ENCODE peak calls at places on chromosomes 4 and X, in eight cellular contexts. One of them, this sample, is unnamed.

GRCh38 chr4:87011340-87012034 is 76.7 kb downstream of the AFF1 start:
- DNase-seq in foreskin fibroblast: peak
- DNase-seq in astrocyte of the spinal cord: peak
- DNase-seq in fibroblast of lung: peak
- DNase-seq in AG09319: no peak
- DNase-seq in MM.1S: no peak
- DNase-seq in fibroblast of pulmonary artery: peak
- DNase-seq in brain microvascular endothelial cell: peak
- DNase-seq in this sample: peak

GRCh38 chr4:88457307-88458090 is 580 bp downstream of the HERC5 start:
- DNase-seq in foreskin fibroblast: peak
- DNase-seq in astrocyte of the spinal cord: peak
- DNase-seq in fibroblast of lung: no peak
- DNase-seq in AG09319: no peak
- DNase-seq in MM.1S: peak
- DNase-seq in fibroblast of pulmonary artery: peak
- DNase-seq in brain microvascular endothelial cell: no peak
- DNase-seq in this sample: peak

GRCh38 chr4:159051245-159052071 is 51.4 kb upstream of the RAPGEF2 start:
- DNase-seq in foreskin fibroblast: peak
- DNase-seq in astrocyte of the spinal cord: no peak
- DNase-seq in fibroblast of lung: no peak
- DNase-seq in AG09319: no peak
- DNase-seq in MM.1S: peak
- DNase-seq in fibroblast of pulmonary artery: no peak
- DNase-seq in brain microvascular endothelial cell: no peak
- DNase-seq in this sample: no peak

GRCh38 chrX:153878969-153879653 is 6.9 kb downstream of the L1CAM start:
- DNase-seq in foreskin fibroblast: no peak
- DNase-seq in astrocyte of the spinal cord: no peak
- DNase-seq in fibroblast of lung: no peak
- DNase-seq in AG09319: no peak
- DNase-seq in MM.1S: no peak
- DNase-seq in fibroblast of pulmonary artery: no peak
- DNase-seq in brain microvascular endothelial cell: no peak
- DNase-seq in this sample: no peak

GRCh38 chr4:7650606-7651400 is 216.1 kb upstream of the PSAPL1 start:
- DNase-seq in foreskin fibroblast: no peak
- DNase-seq in astrocyte of the spinal cord: peak
- DNase-seq in fibroblast of lung: peak
- DNase-seq in AG09319: no peak
- DNase-seq in MM.1S: no peak
- DNase-seq in fibroblast of pulmonary artery: no peak
- DNase-seq in brain microvascular endothelial cell: peak
- DNase-seq in this sample: no peak

GRCh38 chr4:118280501-118281218 is 72.1 kb downstream of the PRSS12 start:
- DNase-seq in foreskin fibroblast: peak
- DNase-seq in astrocyte of the spinal cord: peak
- DNase-seq in fibroblast of lung: peak
- DNase-seq in AG09319: peak
- DNase-seq in MM.1S: peak
- DNase-seq in fibroblast of pulmonary artery: peak
- DNase-seq in brain microvascular endothelial cell: peak
- DNase-seq in this sample: peak

GRCh38 chr4:14143892-14144291 is 516.4 kb upstream of the BOD1L1 start:
- DNase-seq in foreskin fibroblast: no peak
- DNase-seq in astrocyte of the spinal cord: no peak
- DNase-seq in fibroblast of lung: no peak
- DNase-seq in AG09319: no peak
- DNase-seq in MM.1S: peak
- DNase-seq in fibroblast of pulmonary artery: peak
- DNase-seq in brain microvascular endothelial cell: no peak
- DNase-seq in this sample: peak

GRCh38 chr4:114599231-114600065 is 841 bp downstream of the UGT8 start:
- DNase-seq in foreskin fibroblast: peak
- DNase-seq in astrocyte of the spinal cord: peak
- DNase-seq in fibroblast of lung: peak
- DNase-seq in AG09319: no peak
- DNase-seq in MM.1S: no peak
- DNase-seq in fibroblast of pulmonary artery: no peak
- DNase-seq in brain microvascular endothelial cell: no peak
- DNase-seq in this sample: no peak

GRCh38 chr4:172716291-172716690 is 452.3 kb upstream of the GALNT7 start:
- DNase-seq in foreskin fibroblast: no peak
- DNase-seq in astrocyte of the spinal cord: no peak
- DNase-seq in fibroblast of lung: no peak
- DNase-seq in AG09319: no peak
- DNase-seq in MM.1S: no peak
- DNase-seq in fibroblast of pulmonary artery: no peak
- DNase-seq in brain microvascular endothelial cell: no peak
- DNase-seq in this sample: no peak

GRCh38 chr4:104719539-104720230 is 225.0 kb upstream of the CXXC4 start:
- DNase-seq in foreskin fibroblast: no peak
- DNase-seq in astrocyte of the spinal cord: no peak
- DNase-seq in fibroblast of lung: no peak
- DNase-seq in AG09319: no peak
- DNase-seq in MM.1S: peak
- DNase-seq in fibroblast of pulmonary artery: no peak
- DNase-seq in brain microvascular endothelial cell: no peak
- DNase-seq in this sample: no peak

GRCh38 chr4:38911257-38911656 is 43.7 kb downstream of the FAM114A1 start:
- DNase-seq in foreskin fibroblast: no peak
- DNase-seq in astrocyte of the spinal cord: no peak
- DNase-seq in fibroblast of lung: no peak
- DNase-seq in AG09319: no peak
- DNase-seq in MM.1S: no peak
- DNase-seq in fibroblast of pulmonary artery: no peak
- DNase-seq in brain microvascular endothelial cell: no peak
- DNase-seq in this sample: no peak

GRCh38 chr4:174681723-174682300 is 147.2 kb downstream of the GLRA3 start:
- DNase-seq in foreskin fibroblast: peak
- DNase-seq in astrocyte of the spinal cord: peak
- DNase-seq in fibroblast of lung: peak
- DNase-seq in AG09319: no peak
- DNase-seq in MM.1S: no peak
- DNase-seq in fibroblast of pulmonary artery: peak
- DNase-seq in brain microvascular endothelial cell: peak
- DNase-seq in this sample: peak

GRCh38 chr4:167233523-167234387 is 539 bp downstream of the SPOCK3 start:
- DNase-seq in foreskin fibroblast: peak
- DNase-seq in astrocyte of the spinal cord: peak
- DNase-seq in fibroblast of lung: peak
- DNase-seq in AG09319: no peak
- DNase-seq in MM.1S: no peak
- DNase-seq in fibroblast of pulmonary artery: peak
- DNase-seq in brain microvascular endothelial cell: peak
- DNase-seq in this sample: peak

DNA sequence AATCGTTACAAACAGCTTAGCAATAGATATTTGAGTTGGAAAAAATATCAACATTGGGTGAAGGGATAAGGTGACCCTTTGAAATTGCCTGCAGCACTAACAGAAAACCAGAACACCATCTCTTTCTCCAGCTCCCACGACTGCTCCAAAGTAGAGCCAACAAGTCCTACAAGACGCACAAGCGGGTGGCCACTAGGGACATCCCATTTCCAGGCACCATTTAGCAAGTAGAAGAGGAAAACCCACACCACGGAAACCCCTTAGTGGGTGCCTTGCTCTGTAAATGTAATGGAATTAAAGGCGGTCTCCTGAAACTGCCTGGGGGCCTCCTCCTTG is 1.9 kb downstream of the ARHGAP6 start:
- DNase-seq in foreskin fibroblast: peak
- DNase-seq in astrocyte of the spinal cord: no peak
- DNase-seq in fibroblast of lung: peak
- DNase-seq in AG09319: no peak
- DNase-seq in MM.1S: no peak
- DNase-seq in fibroblast of pulmonary artery: no peak
- DNase-seq in brain microvascular endothelial cell: no peak
- DNase-seq in this sample: no peak
- TF ChIP-seq CTCF in foreskin fibroblast: no peak
- TF ChIP-seq CTCF in astrocyte of the spinal cord: no peak
- TF ChIP-seq CTCF in fibroblast of lung: peak
- TF ChIP-seq CTCF in AG09319: no peak
- TF ChIP-seq CTCF in MM.1S: no peak
- TF ChIP-seq CTCF in fibroblast of pulmonary artery: no peak
- TF ChIP-seq CTCF in brain microvascular endothelial cell: peak
- TF ChIP-seq CTCF in this sample: no peak

GRCh38 chrX:10329984-10330383 is 173.2 kb downstream of the CLCN4 start:
- DNase-seq in foreskin fibroblast: no peak
- DNase-seq in astrocyte of the spinal cord: no peak
- DNase-seq in fibroblast of lung: no peak
- DNase-seq in AG09319: no peak
- DNase-seq in MM.1S: no peak
- DNase-seq in fibroblast of pulmonary artery: no peak
- DNase-seq in brain microvascular endothelial cell: no peak
- DNase-seq in this sample: no peak

GRCh38 chrX:10326578-10326977 is 169.8 kb downstream of the CLCN4 start:
- DNase-seq in foreskin fibroblast: peak
- DNase-seq in astrocyte of the spinal cord: no peak
- DNase-seq in fibroblast of lung: peak
- DNase-seq in AG09319: peak
- DNase-seq in MM.1S: no peak
- DNase-seq in fibroblast of pulmonary artery: peak
- DNase-seq in brain microvascular endothelial cell: peak
- DNase-seq in this sample: peak

GRCh38 chrX:10327651-10328050 is 170.9 kb downstream of the CLCN4 start:
- DNase-seq in foreskin fibroblast: no peak
- DNase-seq in astrocyte of the spinal cord: peak
- DNase-seq in fibroblast of lung: no peak
- DNase-seq in AG09319: no peak
- DNase-seq in MM.1S: no peak
- DNase-seq in fibroblast of pulmonary artery: no peak
- DNase-seq in brain microvascular endothelial cell: peak
- DNase-seq in this sample: no peak

DNA sequence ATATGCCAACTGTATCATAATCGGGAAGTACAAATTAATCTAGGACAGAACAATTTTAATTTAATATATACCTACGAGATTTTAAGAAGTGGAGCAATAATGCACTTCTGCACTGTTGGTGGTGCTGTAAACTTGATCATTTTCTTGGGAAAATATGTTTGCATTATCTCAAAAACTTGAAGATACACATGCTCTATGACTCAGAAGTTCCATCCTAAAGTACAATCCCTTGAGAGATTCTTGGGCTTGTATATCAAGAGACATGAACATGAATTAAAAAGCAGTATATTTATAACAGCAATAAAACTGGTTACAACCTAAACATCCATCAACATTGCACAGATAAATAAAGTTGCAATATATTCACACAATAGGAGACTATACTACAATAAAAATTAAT is 168.8 kb downstream of the CLCN4 start:
- DNase-seq in foreskin fibroblast: peak
- DNase-seq in astrocyte of the spinal cord: peak
- DNase-seq in fibroblast of lung: peak
- DNase-seq in AG09319: no peak
- DNase-seq in MM.1S: no peak
- DNase-seq in fibroblast of pulmonary artery: peak
- DNase-seq in brain microvascular endothelial cell: peak
- DNase-seq in this sample: no peak
- TF ChIP-seq CTCF in foreskin fibroblast: no peak
- TF ChIP-seq CTCF in astrocyte of the spinal cord: no peak
- TF ChIP-seq CTCF in fibroblast of lung: no peak
- TF ChIP-seq CTCF in AG09319: no peak
- TF ChIP-seq CTCF in MM.1S: no peak
- TF ChIP-seq CTCF in fibroblast of pulmonary artery: no peak
- TF ChIP-seq CTCF in brain microvascular endothelial cell: no peak
- TF ChIP-seq CTCF in this sample: no peak

GRCh38 chr4:185721949-185722316 is 90.1 kb downstream of the SORBS2 start:
- DNase-seq in foreskin fibroblast: no peak
- DNase-seq in astrocyte of the spinal cord: peak
- DNase-seq in fibroblast of lung: peak
- DNase-seq in AG09319: no peak
- DNase-seq in MM.1S: no peak
- DNase-seq in fibroblast of pulmonary artery: peak
- DNase-seq in brain microvascular endothelial cell: peak
- DNase-seq in this sample: no peak
- TF ChIP-seq CTCF in foreskin fibroblast: no peak
- TF ChIP-seq CTCF in astrocyte of the spinal cord: no peak
- TF ChIP-seq CTCF in fibroblast of lung: no peak
- TF ChIP-seq CTCF in AG09319: no peak
- TF ChIP-seq CTCF in MM.1S: no peak
- TF ChIP-seq CTCF in fibroblast of pulmonary artery: no peak
- TF ChIP-seq CTCF in brain microvascular endothelial cell: no peak
- TF ChIP-seq CTCF in this sample: no peak

GRCh38 chrX:72054776-72055495 is 76.8 kb downstream of the RTL5 start:
- DNase-seq in foreskin fibroblast: no peak
- DNase-seq in astrocyte of the spinal cord: no peak
- DNase-seq in fibroblast of lung: no peak
- DNase-seq in AG09319: no peak
- DNase-seq in MM.1S: no peak
- DNase-seq in fibroblast of pulmonary artery: no peak
- DNase-seq in brain microvascular endothelial cell: no peak
- DNase-seq in this sample: no peak

GRCh38 chrX:72051589-72051988 is 80.1 kb downstream of the RTL5 start:
- DNase-seq in foreskin fibroblast: no peak
- DNase-seq in astrocyte of the spinal cord: no peak
- DNase-seq in fibroblast of lung: no peak
- DNase-seq in AG09319: no peak
- DNase-seq in MM.1S: no peak
- DNase-seq in fibroblast of pulmonary artery: no peak
- DNase-seq in brain microvascular endothelial cell: no peak
- DNase-seq in this sample: no peak

GRCh38 chrX:72050011-72050410 is 81.7 kb downstream of the RTL5 start:
- DNase-seq in foreskin fibroblast: no peak
- DNase-seq in astrocyte of the spinal cord: no peak
- DNase-seq in fibroblast of lung: no peak
- DNase-seq in AG09319: no peak
- DNase-seq in MM.1S: no peak
- DNase-seq in fibroblast of pulmonary artery: no peak
- DNase-seq in brain microvascular endothelial cell: no peak
- DNase-seq in this sample: no peak

GRCh38 chrX:72053508-72053907 is 78.2 kb downstream of the RTL5 start:
- DNase-seq in foreskin fibroblast: no peak
- DNase-seq in astrocyte of the spinal cord: no peak
- DNase-seq in fibroblast of lung: no peak
- DNase-seq in AG09319: no peak
- DNase-seq in MM.1S: no peak
- DNase-seq in fibroblast of pulmonary artery: no peak
- DNase-seq in brain microvascular endothelial cell: no peak
- DNase-seq in this sample: no peak

DNA sequence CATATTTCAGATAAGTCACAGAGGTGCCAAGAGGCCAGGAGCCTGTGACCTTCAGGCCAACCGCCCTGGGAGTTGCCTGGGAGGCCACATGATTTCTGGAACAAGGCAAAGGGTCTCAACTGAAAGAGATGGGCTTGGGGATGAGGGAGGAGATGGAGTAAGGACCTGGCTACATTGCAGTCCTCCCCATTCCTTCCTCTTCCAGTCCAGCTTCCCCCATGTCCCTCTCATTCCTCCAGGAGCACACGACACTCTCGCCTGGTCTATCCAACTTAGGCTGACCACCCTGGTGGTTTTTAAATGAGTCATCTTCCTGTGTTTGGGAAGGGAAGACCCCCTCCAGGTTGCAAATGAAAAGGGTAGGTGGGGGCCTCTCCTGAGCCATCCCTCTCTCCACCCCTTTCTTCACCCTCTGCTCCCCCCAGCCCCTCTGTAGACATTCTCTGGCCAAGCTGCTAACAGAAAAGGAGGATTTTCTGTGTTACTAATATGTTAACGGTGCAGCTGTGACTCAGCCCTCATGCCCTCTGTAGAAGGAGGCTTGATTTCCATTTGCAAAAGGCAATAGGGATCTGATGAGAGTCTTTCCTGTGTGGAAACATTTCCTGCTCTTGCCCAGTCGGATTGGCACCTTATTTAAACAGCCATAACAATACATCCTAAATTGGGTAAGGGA is 79.2 kb downstream of the RTL5 start:
- DNase-seq in foreskin fibroblast: peak
- DNase-seq in astrocyte of the spinal cord: peak
- DNase-seq in fibroblast of lung: no peak
- DNase-seq in AG09319: no peak
- DNase-seq in MM.1S: no peak
- DNase-seq in fibroblast of pulmonary artery: peak
- DNase-seq in brain microvascular endothelial cell: no peak
- DNase-seq in this sample: peak
- TF ChIP-seq CTCF in foreskin fibroblast: no peak
- TF ChIP-seq CTCF in astrocyte of the spinal cord: no peak
- TF ChIP-seq CTCF in fibroblast of lung: no peak
- TF ChIP-seq CTCF in AG09319: no peak
- TF ChIP-seq CTCF in MM.1S: no peak
- TF ChIP-seq CTCF in fibroblast of pulmonary artery: no peak
- TF ChIP-seq CTCF in brain microvascular endothelial cell: no peak
- TF ChIP-seq CTCF in this sample: no peak

This sample was measured in epithelial cell of esophagus.